ENCODE peak calls at places on chromosomes 3 and 15, in nine cellular contexts. T is stomach, Q is sigmoid colon, G is thyroid gland, Z is transverse colon, M is erythroblast, W is IMR-90, V is ovary, J is heart left ventricle. L is an unnamed sample.

GRCh38 chr15:40481671-40482070 is 10.9 kb downstream of the CHST14 start:
- DNase-seq in T (no peak), Q (no peak), G (no peak), Z (no peak), M (no peak), W (no peak), V (no peak), J (no peak), L (no peak)

GRCh38 chr15:22961661-22962221 is 18.4 kb downstream of the CYFIP1 start:
- DNase-seq in T (no peak), Q (peak), G (no peak), Z (no peak), M (no peak), W (peak), V (no peak), J (no peak), L (no peak)

GRCh38 chr15:19973718-19974117 is 567.9 kb downstream of the GOLGA6L6 start:
- DNase-seq in T (no peak), Q (no peak), G (no peak), Z (no peak), M (no peak), W (no peak), V (no peak), J (no peak), L (no peak)

GRCh38 chr3:2741520-2741919 is 368.7 kb downstream of the IL5RA start:
- DNase-seq in T (no peak), Q (no peak), G (no peak), Z (no peak), M (no peak), W (no peak), V (peak), J (no peak), L (no peak)

GRCh38 chr15:78537266-78537665 is 3.0 kb upstream of the PSMA4 start:
- DNase-seq in T (no peak), Q (no peak), G (no peak), Z (no peak), M (no peak), W (no peak), V (no peak), J (no peak), L (no peak)

GRCh38 chr3:106302451-106303221 is 433.8 kb upstream of the CBLB start:
- DNase-seq in T (no peak), Q (no peak), G (no peak), Z (no peak), M (no peak), W (no peak), V (no peak), J (no peak), L (no peak)

GRCh38 chr15:66220587-66220986 is 33.0 kb downstream of the MEGF11 start:
- DNase-seq in T (no peak), Q (no peak), G (no peak), Z (no peak), M (peak), W (no peak), V (no peak), J (no peak), L (no peak)

GRCh38 chr3:141050913-141051632 is at the start of gene SPSB4:
- DNase-seq in T (no peak), Q (peak), G (peak), Z (peak), M (no peak), W (peak), V (no peak), J (peak), L (peak)

GRCh38 chr15:31151301-31152233 is 50.0 kb upstream of the TRPM1 start:
- DNase-seq in T (peak), Q (no peak), G (no peak), Z (no peak), M (no peak), W (no peak), V (no peak), J (no peak), L (no peak)

GRCh38 chr3:115512565-115513410 is 110.5 kb upstream of the GAP43 start:
- DNase-seq in T (no peak), Q (no peak), G (no peak), Z (no peak), M (no peak), W (peak), V (no peak), J (peak), L (no peak)

GRCh38 chr3:19816631-19817030 is 117.4 kb downstream of the EFHB start:
- DNase-seq in T (no peak), Q (no peak), G (no peak), Z (no peak), M (no peak), W (no peak), V (no peak), J (no peak), L (no peak)

GRCh38 chr3:9901967-9902366 is 681 bp upstream of the IL17RE start:
- DNase-seq in T (no peak), Q (no peak), G (no peak), Z (no peak), M (no peak), W (no peak), V (no peak), J (no peak), L (no peak)

GRCh38 chr15:29039466-29040366 is 153.9 kb downstream of the APBA2 start:
- DNase-seq in T (no peak), Q (no peak), G (no peak), Z (no peak), M (no peak), W (no peak), V (no peak), J (no peak), L (no peak)

GRCh38 chr15:62125763-62126162 is 39.3 kb downstream of the C2CD4B start:
- DNase-seq in T (no peak), Q (no peak), G (peak), Z (peak), M (peak), W (peak), V (no peak), J (no peak), L (no peak)

GRCh38 chr15:86615816-86616215 is 536.1 kb downstream of the AGBL1 start:
- DNase-seq in T (no peak), Q (no peak), G (no peak), Z (no peak), M (no peak), W (no peak), V (no peak), J (no peak), L (no peak)

GRCh38 chr15:57777034-57777433 is 70.5 kb downstream of the POLR2M start:
- DNase-seq in T (no peak), Q (no peak), G (no peak), Z (no peak), M (no peak), W (no peak), V (no peak), J (no peak), L (no peak)

GRCh38 chr3:37987315-37987697 is 3.3 kb upstream of the VILL start:
- DNase-seq in T (no peak), Q (peak), G (no peak), Z (no peak), M (no peak), W (no peak), V (peak), J (peak), L (no peak)

GRCh38 chr3:119375106-119375505 is 80.9 kb downstream of the ARHGAP31 start:
- DNase-seq in T (no peak), Q (no peak), G (no peak), Z (no peak), M (no peak), W (no peak), V (no peak), J (no peak), L (no peak)

GRCh38 chr3:168249539-168250414 is 154.1 kb upstream of the GOLIM4 start:
- DNase-seq in T (peak), Q (peak), G (peak), Z (peak), M (peak), W (peak), V (peak), J (peak), L (peak)

GRCh38 chr3:133835418-133835743 is 29.8 kb downstream of the SRPRB start:
- DNase-seq in T (no peak), Q (no peak), G (no peak), Z (no peak), M (no peak), W (no peak), V (no peak), J (no peak), L (no peak)

GRCh38 chr3:107810195-107811071 is 280.4 kb downstream of the CD47 start:
- DNase-seq in T (no peak), Q (no peak), G (no peak), Z (no peak), M (no peak), W (peak), V (no peak), J (no peak), L (no peak)

GRCh38 chr3:85567074-85567676 is 608.4 kb downstream of the CADM2 start:
- DNase-seq in T (peak), Q (no peak), G (peak), Z (peak), M (peak), W (peak), V (no peak), J (peak), L (peak)

GRCh38 chr3:129424185-129424841 is 4.1 kb downstream of the EFCAB12 start:
- DNase-seq in T (peak), Q (no peak), G (no peak), Z (peak), M (no peak), W (peak), V (no peak), J (no peak), L (no peak)

GRCh38 chr3:11631822-11632221 is 11.9 kb downstream of the VGLL4 start:
- DNase-seq in T (no peak), Q (no peak), G (no peak), Z (no peak), M (no peak), W (no peak), V (no peak), J (no peak), L (no peak)

GRCh38 chr3:167184511-167184910 is 195.6 kb downstream of the ZBBX start:
- DNase-seq in T (no peak), Q (no peak), G (no peak), Z (no peak), M (no peak), W (no peak), V (no peak), J (no peak), L (no peak)

GRCh38 chr3:114550155-114550554 is 256.3 kb downstream of the TIGIT start:
- DNase-seq in T (no peak), Q (no peak), G (no peak), Z (no peak), M (no peak), W (peak), V (no peak), J (no peak), L (no peak)

GRCh38 chr3:13451301-13451673 is 28.8 kb upstream of the HDAC11 start:
- DNase-seq in T (no peak), Q (no peak), G (peak), Z (peak), M (peak), W (peak), V (no peak), J (no peak), L (no peak)

GRCh38 chr3:45915080-45915479 is 28.2 kb upstream of the CXCR6 start:
- DNase-seq in T (no peak), Q (no peak), G (no peak), Z (no peak), M (no peak), W (no peak), V (no peak), J (no peak), L (no peak)
- TF ChIP-seq POLR2A in T (no peak), Q (no peak), G (no peak), Z (no peak), M (no peak), W (no peak), V (no peak), J (no peak), L (no peak)

DNA sequence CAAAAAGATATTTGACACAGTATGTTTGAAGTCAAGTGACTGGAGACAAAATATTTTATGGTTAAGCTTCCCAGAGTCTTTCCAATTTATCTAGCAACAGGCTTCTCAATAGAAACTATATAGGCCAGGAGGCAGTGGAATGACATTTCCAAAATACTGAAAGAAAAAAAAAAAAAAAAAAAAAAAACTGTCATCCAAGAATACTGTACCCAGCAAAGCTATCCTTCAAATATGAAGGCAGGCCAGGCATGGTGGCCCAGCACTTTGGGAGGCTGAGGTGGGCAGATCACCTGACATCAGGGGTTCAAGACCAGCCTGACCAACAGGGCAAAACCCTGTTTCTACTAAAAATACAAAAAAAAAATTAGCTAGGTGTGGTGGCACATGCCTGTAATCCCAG is 20.9 kb downstream of the NME9 start:
- DNase-seq in T (no peak), Q (no peak), G (no peak), Z (no peak), M (no peak), W (no peak), V (no peak), J (no peak), L (no peak)
- TF ChIP-seq POLR2A in T (no peak), Q (no peak), G (no peak), Z (no peak), M (no peak), W (no peak), V (no peak), J (no peak), L (no peak)

GRCh38 chr15:56733131-56734012 is at the start of gene ZNF280D:
- DNase-seq in T (peak), Q (peak), G (peak), Z (peak), M (peak), W (peak), V (peak), J (peak), L (peak)
- TF ChIP-seq POLR2A in T (no peak), Q (no peak), G (no peak), Z (peak), M (peak), W (peak), V (peak), J (no peak), L (peak)

GRCh38 chr3:193909387-193909786 is 226.6 kb upstream of the HES1 start:
- DNase-seq in T (no peak), Q (no peak), G (no peak), Z (no peak), M (no peak), W (no peak), V (no peak), J (no peak), L (no peak)
- TF ChIP-seq POLR2A in T (no peak), Q (no peak), G (no peak), Z (no peak), M (no peak), W (no peak), V (no peak), J (no peak), L (no peak)

DNA sequence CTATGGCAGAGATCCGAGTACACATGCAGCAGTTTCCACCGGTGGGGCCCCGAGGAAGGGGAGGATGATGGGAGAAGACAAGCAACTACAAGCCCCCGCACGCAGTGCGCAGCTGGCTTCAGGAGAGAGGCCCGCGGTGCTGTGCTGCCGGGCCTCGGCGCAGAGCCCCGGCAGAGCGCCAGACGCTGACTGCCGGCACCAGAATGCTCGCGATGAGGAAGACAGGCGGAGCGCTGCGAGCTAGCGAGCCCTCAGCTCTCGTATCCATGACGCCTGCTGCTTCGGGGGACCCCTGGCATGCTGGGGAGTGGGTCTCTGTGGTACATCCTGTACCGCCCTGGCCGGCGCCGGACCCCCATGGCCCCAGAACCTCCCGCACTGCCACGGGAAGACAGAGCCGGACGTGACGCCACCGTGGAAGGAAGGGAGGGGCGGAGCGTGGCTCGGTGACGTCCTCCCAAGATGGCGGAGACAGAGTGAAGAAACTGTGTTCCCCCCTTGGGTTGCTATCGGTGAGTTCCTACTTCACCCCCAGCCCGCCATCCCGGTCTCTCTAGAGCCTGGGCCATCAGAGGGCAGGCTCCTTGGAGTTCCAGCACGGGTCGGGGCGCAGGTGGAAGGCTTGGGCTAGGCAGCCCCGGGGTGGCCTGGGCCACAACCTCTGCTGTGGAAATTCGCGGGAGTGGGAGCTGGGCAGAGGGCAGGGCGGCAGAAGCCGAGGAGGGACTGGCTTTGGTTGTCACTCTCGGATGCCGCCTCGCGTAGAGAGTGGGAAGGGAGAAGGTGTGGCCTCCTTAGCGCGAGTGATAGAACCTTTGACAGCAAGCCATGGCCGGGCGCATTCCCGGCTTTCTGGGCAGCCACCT is at the start of gene MYNN:
- DNase-seq in T (peak), Q (peak), G (peak), Z (peak), M (peak), W (peak), V (peak), J (peak), L (peak)
- TF ChIP-seq POLR2A in T (peak), Q (peak), G (peak), Z (peak), M (peak), W (peak), V (peak), J (peak), L (peak)

DNA sequence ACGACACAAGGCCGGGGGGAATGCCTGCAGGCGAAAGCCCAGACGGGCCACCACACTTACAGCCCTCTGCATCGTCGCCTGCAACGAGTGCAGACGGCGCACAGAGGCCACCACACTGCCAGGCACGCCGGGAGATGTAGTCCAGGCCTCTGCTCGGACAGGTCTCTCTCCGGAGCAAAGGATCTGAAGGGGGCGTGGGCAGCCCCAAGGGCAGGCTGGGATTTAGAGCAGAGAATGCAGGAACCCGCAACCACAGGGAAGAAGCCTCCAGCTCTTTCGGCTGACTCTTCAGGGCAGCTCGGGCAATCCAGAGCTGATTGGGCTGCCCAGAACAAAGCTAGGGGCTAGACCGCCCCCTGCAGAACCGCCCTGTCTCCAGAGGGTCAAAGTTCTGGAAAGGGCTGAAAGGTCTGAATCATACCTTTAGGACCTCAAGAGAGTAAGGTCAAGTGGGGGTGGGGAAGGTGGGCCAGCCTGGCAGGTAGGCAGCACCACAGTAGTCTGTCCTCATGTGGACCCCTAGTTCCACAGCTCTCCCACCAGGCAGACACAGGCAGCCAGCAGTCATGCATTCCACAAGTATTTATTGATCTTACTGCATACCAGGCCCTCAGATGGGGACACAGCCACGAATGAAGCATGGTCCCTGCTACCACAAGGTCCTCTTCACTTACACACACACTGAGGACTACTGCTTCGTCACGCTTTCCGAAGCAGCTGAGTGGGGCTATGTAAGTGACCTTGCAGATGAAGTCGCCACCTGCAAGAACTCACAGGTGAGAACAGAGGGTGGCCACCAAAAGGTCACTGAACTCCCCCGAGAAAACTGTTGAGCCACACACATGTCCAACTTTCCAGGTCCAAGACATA is at the start of gene AMT:
- DNase-seq in T (peak), Q (no peak), G (peak), Z (peak), M (no peak), W (peak), V (no peak), J (peak), L (peak)
- TF ChIP-seq POLR2A in T (no peak), Q (no peak), G (no peak), Z (peak), M (no peak), W (no peak), V (no peak), J (no peak), L (peak)

DNA sequence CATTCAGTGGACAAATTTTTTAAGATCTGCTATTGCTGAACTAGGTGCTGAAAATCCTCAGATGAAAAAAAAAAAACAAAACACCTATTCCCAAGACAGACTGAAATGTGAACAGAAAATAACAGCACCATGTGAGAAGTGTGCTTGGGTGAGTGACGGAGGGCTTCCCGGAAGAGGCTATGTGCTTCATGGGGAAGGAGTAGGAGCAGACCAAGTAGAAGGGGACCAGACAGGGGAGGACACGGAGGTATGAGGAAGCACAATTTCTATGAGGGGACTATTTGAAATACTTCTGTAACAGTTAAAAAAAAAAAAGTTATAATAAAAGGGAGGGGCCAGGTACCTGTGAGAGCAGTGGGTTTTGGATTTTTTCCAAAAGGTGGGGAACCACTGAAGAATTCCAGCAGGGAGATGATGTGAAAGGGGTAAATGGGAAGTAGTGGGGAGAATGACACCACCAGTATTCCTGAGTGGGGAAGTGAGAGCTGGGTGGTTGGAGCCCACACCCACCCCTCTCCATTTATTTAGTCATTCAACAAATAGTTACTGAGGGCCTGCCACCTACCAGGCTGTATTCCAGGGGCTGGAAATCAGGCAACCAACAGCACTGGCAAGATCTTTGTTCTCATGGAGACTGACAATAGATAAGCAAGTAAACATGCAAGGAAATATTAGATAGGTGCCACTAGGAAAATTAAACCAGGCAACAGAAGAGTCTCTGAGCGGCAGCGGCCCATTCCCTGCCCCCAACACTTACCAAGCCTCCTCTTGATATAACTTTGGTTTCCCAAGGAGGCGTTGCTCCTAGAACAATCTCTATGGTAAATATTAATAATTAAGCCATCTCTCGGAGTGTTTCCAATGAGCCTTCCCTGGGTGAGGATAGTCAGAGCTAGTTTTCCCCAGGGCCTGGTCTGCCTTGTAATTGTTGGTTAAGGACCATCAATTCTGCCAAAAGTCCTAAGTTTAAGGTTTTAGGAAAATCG is 3.8 kb upstream of the USP3 start:
- DNase-seq in T (peak), Q (no peak), G (no peak), Z (peak), M (peak), W (no peak), V (no peak), J (no peak), L (no peak)
- TF ChIP-seq POLR2A in T (no peak), Q (no peak), G (no peak), Z (no peak), M (no peak), W (no peak), V (no peak), J (no peak), L (no peak)